ENCODE peak calls at places on chromosomes 5 and 9, in six cellular contexts. K is activated gamma-delta T cell treated with anti-CD3 and anti-CD28 coated beads, Interleukin-2, amount 50 U/mL, for 16 hours; R is pulmonary artery endothelial cell; U is PC-9; O is ELF-1; E is activated CD4-positive, CD25-positive, alpha-beta regulatory T cell. Y is an unnamed sample.

GRCh38 chr9:88530051-88530450 is 4.9 kb upstream of the NXNL2 start:
- DNase-seq in O (no peak), U (peak), K (no peak), E (no peak), R (no peak), Y (no peak)

GRCh38 chr5:33257807-33258491 is 182.8 kb upstream of the TARS1 start:
- DNase-seq in E (no peak), O (no peak), U (no peak), K (no peak), R (peak), Y (peak)

GRCh38 chr5:89729623-89730390 is 679.7 kb downstream of the CETN3 start:
- DNase-seq in R (no peak), K (no peak), O (no peak), U (peak), E (no peak), Y (no peak)

GRCh38 chr5:153953411-153953810 is 85.3 kb downstream of the FAM114A2 start:
- DNase-seq in U (no peak), E (no peak), O (no peak), K (no peak), R (no peak), Y (no peak)

GRCh38 chr5:173772407-173773059 is 115.6 kb upstream of the CPEB4 start:
- DNase-seq in R (no peak), E (no peak), O (no peak), K (no peak), U (no peak), Y (no peak)

GRCh38 chr9:841371-842209 is at the start of gene DMRT1:
- DNase-seq in R (no peak), E (no peak), U (no peak), K (no peak), O (peak), Y (no peak)

GRCh38 chr9:134453776-134454175 is 127.5 kb downstream of the RXRA start:
- DNase-seq in U (no peak), O (no peak), K (no peak), E (no peak), R (no peak), Y (no peak)

GRCh38 chr9:15553528-15553898 is 670 bp downstream of the CCDC171 start:
- DNase-seq in O (no peak), U (no peak), R (no peak), E (no peak), K (no peak), Y (no peak)